ENCODE peak calls at places on chromosomes 5 and 9, in seven cellular contexts. P is GM23248, F is fibroblast of pulmonary artery, N is SJSA1, V is DND-41, A is transverse colon, O is pancreas. W is an unnamed sample.

GRCh38 chr5:157327771-157328170 is 61.8 kb downstream of the CYFIP2 start:
- DNase-seq in P (no peak), F (no peak), N (no peak), V (no peak), A (no peak), O (no peak), W (no peak)

GRCh38 chr5:39161578-39161977 is 57.8 kb downstream of the FYB1 start:
- DNase-seq in P (no peak), F (no peak), N (no peak), V (no peak), A (no peak), O (no peak), W (no peak)

GRCh38 chr5:6820851-6821479 is 107.7 kb downstream of the TENT4A start:
- DNase-seq in P (peak; percentile 37), F (peak; percentile 16), N (no peak), V (peak; percentile 44), A (peak; percentile 21), O (no peak), W (no peak)

GRCh38 chr5:149358294-149358651 is 427 bp downstream of the PCYOX1L start:
- DNase-seq in P (peak; percentile 46), F (no peak), N (peak; percentile 69), V (peak; percentile 54), A (peak; percentile 39), O (peak; percentile 70), W (peak; percentile 41)

GRCh38 chr9:107638922-107639321 is 149.4 kb upstream of the KLF4 start:
- DNase-seq in P (peak; percentile 78), F (peak; percentile 89), N (no peak), V (no peak), A (peak; percentile 88), O (no peak), W (peak; percentile 85)

GRCh38 chr9:76459691-76460635 is 981 bp downstream of the GCNT1 start:
- DNase-seq in P (peak; percentile 86), F (peak; percentile 64), N (peak; percentile 67), V (peak; percentile 6), A (peak; percentile 59), O (peak; percentile 67), W (peak; percentile 11)

GRCh38 chr5:179119415-179120170 is 59.4 kb downstream of the ZNF354C start:
- DNase-seq in P (no peak), F (no peak), N (no peak), V (no peak), A (no peak), O (no peak), W (no peak)

GRCh38 chr9:131095666-131096489 is 453 bp upstream of the AIF1L start:
- DNase-seq in P (peak; percentile 25), F (no peak), N (no peak), V (no peak), A (no peak), O (no peak), W (peak; percentile 60)

GRCh38 chr5:143077453-143078103 is 307.4 kb downstream of the ARHGAP26 start:
- DNase-seq in P (no peak), F (no peak), N (no peak), V (no peak), A (no peak), O (no peak), W (no peak)

GRCh38 chr5:83099001-83099400 is 21.7 kb downstream of the XRCC4 start:
- DNase-seq in P (no peak), F (no peak), N (no peak), V (no peak), A (no peak), O (no peak), W (no peak)

GRCh38 chr5:31119938-31120641 is 73.4 kb upstream of the CDH6 start:
- DNase-seq in P (peak; percentile 68), F (no peak), N (no peak), V (no peak), A (no peak), O (no peak), W (no peak)

GRCh38 chr5:56183507-56183906 is 49.6 kb downstream of the ANKRD55 start:
- DNase-seq in P (peak; percentile 95), F (peak; percentile 92), N (peak; percentile 77), V (no peak), A (no peak), O (no peak), W (no peak)

GRCh38 chr5:33964132-33964531 is 20.4 kb downstream of the SLC45A2 start:
- DNase-seq in P (no peak), F (no peak), N (no peak), V (no peak), A (no peak), O (no peak), W (no peak)

GRCh38 chr5:95009812-95010211 is 275.1 kb downstream of the MCTP1 start:
- DNase-seq in P (no peak), F (no peak), N (no peak), V (no peak), A (no peak), O (no peak), W (no peak)

GRCh38 chr5:140664018-140664352 is 719 bp upstream of the WDR55 start:
- DNase-seq in P (no peak), F (no peak), N (no peak), V (no peak), A (no peak), O (no peak), W (no peak)

GRCh38 chr9:72807765-72808445 is 144.9 kb downstream of the ALDH1A1 start:
- DNase-seq in P (peak; percentile 35), F (peak; percentile 8), N (no peak), V (no peak), A (no peak), O (no peak), W (no peak)

GRCh38 chr5:157108961-157109360 is at the start of gene HAVCR2:
- DNase-seq in P (no peak), F (no peak), N (no peak), V (peak; percentile 12), A (peak; percentile 42), O (no peak), W (no peak)

GRCh38 chr5:54785729-54786548 is 199.5 kb downstream of the ESM1 start:
- DNase-seq in P (peak; percentile 33), F (peak; percentile 36), N (no peak), V (no peak), A (peak; percentile 67), O (no peak), W (peak; percentile 54)

GRCh38 chr9:124222918-124223720 is 34.6 kb upstream of the NEK6 start:
- DNase-seq in P (peak; percentile 61), F (peak; percentile 72), N (no peak), V (no peak), A (peak; percentile 90), O (peak; percentile 89), W (peak; percentile 84)

GRCh38 chr9:129584136-129584535 is 36.8 kb downstream of the C9orf50 start:
- DNase-seq in P (peak; percentile 85), F (peak; percentile 92), N (peak; percentile 54), V (peak; percentile 74), A (peak; percentile 75), O (no peak), W (peak; percentile 83)

DNA sequence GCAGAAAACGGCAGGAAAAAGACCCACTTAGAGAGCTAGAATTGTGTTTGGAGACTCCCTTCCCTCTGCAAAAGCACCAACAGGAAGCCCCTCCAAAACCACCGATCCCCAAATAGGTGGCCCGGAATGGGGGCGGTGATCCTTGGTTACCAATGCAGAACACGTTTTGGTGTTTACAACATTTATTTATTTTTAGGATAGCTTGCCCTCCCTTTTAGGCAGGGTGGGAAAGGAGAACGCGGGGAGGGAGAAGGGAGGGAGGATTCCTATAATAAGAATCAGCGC is 579 bp upstream of the NTRK2 start:
- DNase-seq in P (no peak), F (no peak), N (no peak), V (no peak), A (no peak), O (no peak), W (no peak)
- H3K4me3 ChIP-seq in P (peak overlapping the region; percentile 72), F (peak overlapping the region; percentile 47), N (peak overlapping the region; percentile 23), V (no peak overlapping the region), A (peak overlapping the region; percentile 0), O (peak overlapping the region; percentile 33), W (peak overlapping the region; percentile 29)

GRCh38 chr9:127447416-127448111 is 3.6 kb downstream of the RPL12 start:
- DNase-seq in P (peak; percentile 46), F (no peak), N (no peak), V (no peak), A (no peak), O (no peak), W (no peak)
- H3K4me3 ChIP-seq in P (no peak overlapping the region), F (no peak overlapping the region), N (no peak overlapping the region), V (no peak overlapping the region), A (no peak overlapping the region), O (no peak overlapping the region), W (no peak overlapping the region)

GRCh38 chr5:107670927-107671741 is at the start of gene EFNA5:
- DNase-seq in P (peak; percentile 68), F (peak; percentile 52), N (peak; percentile 61), V (peak; percentile 74), A (peak; percentile 41), O (peak; percentile 70), W (peak; percentile 21)

GRCh38 chr5:107669543-107670027 is 1.2 kb downstream of the EFNA5 start:
- DNase-seq in P (peak; percentile 36), F (peak; percentile 56), N (no peak), V (no peak), A (peak; percentile 48), O (peak; percentile 66), W (peak; percentile 26)

GRCh38 chr5:107670028-107670926 is 460 bp downstream of the EFNA5 start:
- DNase-seq in P (peak; percentile 43), F (peak; percentile 34), N (peak; percentile 26), V (peak; percentile 52), A (peak; percentile 27), O (peak; percentile 74), W (peak; percentile 8)

GRCh38 chr5:107668154-107668932 is 2.4 kb downstream of the EFNA5 start:
- DNase-seq in P (no peak), F (no peak), N (no peak), V (no peak), A (no peak), O (no peak), W (no peak)

DNA sequence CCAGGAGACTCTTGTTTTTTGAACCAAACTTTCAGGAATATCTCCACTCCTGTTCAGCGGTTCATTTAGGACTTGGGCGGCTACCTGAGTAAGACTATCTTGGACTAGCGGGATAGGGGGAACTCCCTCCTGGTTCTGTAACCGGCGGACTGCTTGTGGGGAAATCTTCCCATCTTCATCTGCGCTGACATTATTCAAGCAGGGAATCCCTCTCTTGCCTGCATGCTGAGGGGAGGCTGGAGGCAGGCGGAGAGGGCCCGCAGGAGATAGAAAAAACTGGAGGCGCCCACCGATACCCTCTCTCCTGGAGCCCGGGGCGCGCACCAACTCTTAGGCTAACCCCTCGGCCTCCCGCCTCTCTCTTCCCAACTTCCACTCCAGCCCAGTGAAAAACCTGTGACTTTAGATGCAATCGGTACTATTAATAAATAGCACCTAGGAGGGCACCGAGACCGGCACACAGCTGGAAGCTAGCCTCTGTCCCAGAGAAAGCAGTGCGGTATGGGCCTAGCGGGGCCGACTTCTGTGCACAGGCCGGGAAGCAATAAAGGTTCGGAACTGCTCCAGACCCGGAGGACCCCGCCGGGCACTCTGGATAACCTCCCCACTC is 1.7 kb downstream of the EFNA5 start:
- DNase-seq in P (peak; percentile 11), F (peak; percentile 41), N (no peak), V (no peak), A (peak; percentile 10), O (no peak), W (no peak)
- H3K4me3 ChIP-seq in P (peak overlapping the region; percentile 78), F (peak overlapping the region; percentile 87), N (no peak overlapping the region), V (no peak overlapping the region), A (peak overlapping the region; percentile 50), O (peak overlapping the region; percentile 3), W (peak overlapping the region; percentile 60)

GRCh38 chr9:31185831-31186230 is 1198.6 kb upstream of the ACO1 start:
- DNase-seq in P (peak; percentile 23), F (peak; percentile 43), N (no peak), V (no peak), A (no peak), O (no peak), W (no peak)
- H3K4me3 ChIP-seq in P (no peak overlapping the region), F (no peak overlapping the region), N (no peak overlapping the region), V (no peak overlapping the region), A (no peak overlapping the region), O (no peak overlapping the region), W (no peak overlapping the region)

GRCh38 chr9:34025811-34026210 is 22.9 kb downstream of the UBAP2 start:
- DNase-seq in P (no peak), F (no peak), N (no peak), V (no peak), A (no peak), O (no peak), W (no peak)
- H3K4me3 ChIP-seq in P (no peak overlapping the region), F (no peak overlapping the region), N (no peak overlapping the region), V (no peak overlapping the region), A (no peak overlapping the region), O (no peak overlapping the region), W (no peak overlapping the region)

W was measured in heart right ventricle.